ENCODE peak calls at places on chromosome 22, in eight cellular contexts. One of them, this sample, is unnamed.

GRCh38 chr22:35315855-35316745 is 16.4 kb downstream of the TOM1 start:
- DNase-seq in WTC11: no peak
- DNase-seq in endothelial cell of umbilical vein: no peak
- DNase-seq in HepG2: no peak
- DNase-seq in A549: no peak
- DNase-seq in H1: no peak
- DNase-seq in HCT116: no peak
- DNase-seq in GM12878: no peak
- DNase-seq in this sample: no peak

GRCh38 chr22:31604746-31605705 is 57.0 kb downstream of the PISD start:
- DNase-seq in GM12878: no peak
- DNase-seq in A549: no peak
- DNase-seq in H1: no peak
- DNase-seq in HCT116: no peak
- DNase-seq in HepG2: peak
- DNase-seq in endothelial cell of umbilical vein: no peak
- DNase-seq in WTC11: no peak
- DNase-seq in this sample: peak

GRCh38 chr22:24507742-24508141 is 12.6 kb downstream of the UPB1 start:
- DNase-seq in A549: no peak
- DNase-seq in HepG2: no peak
- DNase-seq in HCT116: no peak
- DNase-seq in H1: peak
- DNase-seq in WTC11: peak
- DNase-seq in GM12878: no peak
- DNase-seq in endothelial cell of umbilical vein: no peak
- DNase-seq in this sample: no peak

GRCh38 chr22:19691721-19692341 is 22.5 kb upstream of the SEPTIN5 start:
- DNase-seq in GM12878: no peak
- DNase-seq in endothelial cell of umbilical vein: peak
- DNase-seq in HepG2: no peak
- DNase-seq in A549: peak
- DNase-seq in HCT116: peak
- DNase-seq in WTC11: no peak
- DNase-seq in H1: no peak
- DNase-seq in this sample: no peak

GRCh38 chr22:39317084-39317755 is 2.2 kb downstream of the RPL3 start:
- DNase-seq in HCT116: no peak
- DNase-seq in H1: no peak
- DNase-seq in WTC11: no peak
- DNase-seq in GM12878: no peak
- DNase-seq in endothelial cell of umbilical vein: no peak
- DNase-seq in A549: no peak
- DNase-seq in HepG2: no peak
- DNase-seq in this sample: peak

GRCh38 chr22:26362471-26362870 is 66.6 kb upstream of the ASPHD2 start:
- DNase-seq in H1: no peak
- DNase-seq in A549: no peak
- DNase-seq in endothelial cell of umbilical vein: no peak
- DNase-seq in WTC11: no peak
- DNase-seq in GM12878: no peak
- DNase-seq in HCT116: no peak
- DNase-seq in HepG2: no peak
- DNase-seq in this sample: no peak

GRCh38 chr22:47299879-47300697 is 537.6 kb downstream of the TBC1D22A start:
- DNase-seq in A549: no peak
- DNase-seq in WTC11: no peak
- DNase-seq in GM12878: no peak
- DNase-seq in endothelial cell of umbilical vein: no peak
- DNase-seq in H1: no peak
- DNase-seq in HCT116: no peak
- DNase-seq in HepG2: no peak
- DNase-seq in this sample: no peak

GRCh38 chr22:29256606-29257325 is 11.0 kb downstream of the RHBDD3 start:
- DNase-seq in GM12878: no peak
- DNase-seq in H1: no peak
- DNase-seq in HepG2: no peak
- DNase-seq in endothelial cell of umbilical vein: no peak
- DNase-seq in HCT116: no peak
- DNase-seq in A549: no peak
- DNase-seq in WTC11: no peak
- DNase-seq in this sample: no peak

GRCh38 chr22:17152340-17152739 is 6.7 kb downstream of the HDHD5 start:
- DNase-seq in A549: no peak
- DNase-seq in HepG2: no peak
- DNase-seq in GM12878: no peak
- DNase-seq in H1: no peak
- DNase-seq in WTC11: no peak
- DNase-seq in endothelial cell of umbilical vein: no peak
- DNase-seq in HCT116: no peak
- DNase-seq in this sample: no peak

GRCh38 chr22:30302810-30303138 is 13.5 kb upstream of the CASTOR1 start:
- DNase-seq in HepG2: no peak
- DNase-seq in WTC11: no peak
- DNase-seq in HCT116: no peak
- DNase-seq in A549: no peak
- DNase-seq in GM12878: no peak
- DNase-seq in H1: no peak
- DNase-seq in endothelial cell of umbilical vein: no peak
- DNase-seq in this sample: no peak

GRCh38 chr22:29744902-29745301 is 21.9 kb downstream of the ZMAT5 start:
- DNase-seq in GM12878: no peak
- DNase-seq in WTC11: no peak
- DNase-seq in A549: no peak
- DNase-seq in HCT116: no peak
- DNase-seq in H1: no peak
- DNase-seq in HepG2: no peak
- DNase-seq in endothelial cell of umbilical vein: no peak
- DNase-seq in this sample: no peak

GRCh38 chr22:30424471-30425326 is 869 bp upstream of the MTFP1 start:
- DNase-seq in endothelial cell of umbilical vein: no peak
- DNase-seq in H1: no peak
- DNase-seq in HepG2: no peak
- DNase-seq in GM12878: no peak
- DNase-seq in A549: peak
- DNase-seq in WTC11: no peak
- DNase-seq in HCT116: no peak
- DNase-seq in this sample: no peak

GRCh38 chr22:21672107-21672629 is 6.4 kb downstream of the PPIL2 start:
- DNase-seq in GM12878: no peak
- DNase-seq in HCT116: no peak
- DNase-seq in endothelial cell of umbilical vein: no peak
- DNase-seq in HepG2: no peak
- DNase-seq in A549: no peak
- DNase-seq in H1: no peak
- DNase-seq in WTC11: no peak
- DNase-seq in this sample: no peak

GRCh38 chr22:45134313-45134712 is 29.4 kb upstream of the NUP50 start:
- DNase-seq in GM12878: no peak
- DNase-seq in HepG2: no peak
- DNase-seq in WTC11: no peak
- DNase-seq in HCT116: no peak
- DNase-seq in H1: no peak
- DNase-seq in A549: no peak
- DNase-seq in endothelial cell of umbilical vein: no peak
- DNase-seq in this sample: no peak
- TF ChIP-seq MAX in GM12878: no peak
- TF ChIP-seq MAX in HepG2: no peak
- TF ChIP-seq MAX in WTC11: no peak
- TF ChIP-seq MAX in HCT116: no peak
- TF ChIP-seq MAX in H1: no peak
- TF ChIP-seq MAX in A549: no peak
- TF ChIP-seq MAX in endothelial cell of umbilical vein: no peak
- TF ChIP-seq MAX in this sample: no peak

GRCh38 chr22:22800716-22801115 is 86.9 kb upstream of the IGLL5 start:
- DNase-seq in endothelial cell of umbilical vein: no peak
- DNase-seq in HepG2: no peak
- DNase-seq in HCT116: no peak
- DNase-seq in H1: no peak
- DNase-seq in A549: no peak
- DNase-seq in GM12878: no peak
- DNase-seq in WTC11: no peak
- DNase-seq in this sample: no peak

GRCh38 chr22:22798716-22799115 is 88.9 kb upstream of the IGLL5 start:
- DNase-seq in endothelial cell of umbilical vein: no peak
- DNase-seq in HCT116: no peak
- DNase-seq in A549: no peak
- DNase-seq in H1: no peak
- DNase-seq in HepG2: no peak
- DNase-seq in WTC11: no peak
- DNase-seq in GM12878: no peak
- DNase-seq in this sample: no peak

GRCh38 chr22:22796729-22797128 is 90.9 kb upstream of the IGLL5 start:
- DNase-seq in A549: no peak
- DNase-seq in WTC11: no peak
- DNase-seq in HepG2: no peak
- DNase-seq in endothelial cell of umbilical vein: no peak
- DNase-seq in GM12878: no peak
- DNase-seq in H1: no peak
- DNase-seq in HCT116: no peak
- DNase-seq in this sample: no peak

GRCh38 chr22:22799561-22799960 is 88.1 kb upstream of the IGLL5 start:
- DNase-seq in GM12878: no peak
- DNase-seq in endothelial cell of umbilical vein: no peak
- DNase-seq in H1: no peak
- DNase-seq in HepG2: no peak
- DNase-seq in A549: no peak
- DNase-seq in WTC11: no peak
- DNase-seq in HCT116: no peak
- DNase-seq in this sample: no peak

GRCh38 chr22:22798232-22798616 is 89.4 kb upstream of the IGLL5 start:
- DNase-seq in GM12878: no peak
- DNase-seq in H1: no peak
- DNase-seq in WTC11: no peak
- DNase-seq in endothelial cell of umbilical vein: no peak
- DNase-seq in HepG2: no peak
- DNase-seq in A549: no peak
- DNase-seq in HCT116: no peak
- DNase-seq in this sample: no peak
- TF ChIP-seq MAX in GM12878: no peak
- TF ChIP-seq MAX in H1: no peak
- TF ChIP-seq MAX in WTC11: no peak
- TF ChIP-seq MAX in endothelial cell of umbilical vein: no peak
- TF ChIP-seq MAX in HepG2: no peak
- TF ChIP-seq MAX in A549: no peak
- TF ChIP-seq MAX in HCT116: no peak
- TF ChIP-seq MAX in this sample: no peak

GRCh38 chr22:40479126-40479800 is 108.9 kb downstream of the SGSM3 start:
- DNase-seq in H1: no peak
- DNase-seq in endothelial cell of umbilical vein: no peak
- DNase-seq in A549: no peak
- DNase-seq in WTC11: no peak
- DNase-seq in HepG2: no peak
- DNase-seq in HCT116: no peak
- DNase-seq in GM12878: no peak
- DNase-seq in this sample: no peak

GRCh38 chr22:40482391-40482790 is 112.0 kb downstream of the SGSM3 start:
- DNase-seq in A549: no peak
- DNase-seq in HepG2: no peak
- DNase-seq in HCT116: no peak
- DNase-seq in H1: no peak
- DNase-seq in endothelial cell of umbilical vein: no peak
- DNase-seq in WTC11: no peak
- DNase-seq in GM12878: no peak
- DNase-seq in this sample: no peak

GRCh38 chr22:40479887-40480538 is 109.6 kb downstream of the SGSM3 start:
- DNase-seq in endothelial cell of umbilical vein: no peak
- DNase-seq in GM12878: no peak
- DNase-seq in A549: no peak
- DNase-seq in HCT116: no peak
- DNase-seq in WTC11: no peak
- DNase-seq in HepG2: no peak
- DNase-seq in H1: no peak
- DNase-seq in this sample: peak

GRCh38 chr22:40482886-40483285 is 112.5 kb downstream of the SGSM3 start:
- DNase-seq in HepG2: no peak
- DNase-seq in WTC11: no peak
- DNase-seq in H1: no peak
- DNase-seq in GM12878: no peak
- DNase-seq in A549: no peak
- DNase-seq in endothelial cell of umbilical vein: no peak
- DNase-seq in HCT116: no peak
- DNase-seq in this sample: no peak

DNA sequence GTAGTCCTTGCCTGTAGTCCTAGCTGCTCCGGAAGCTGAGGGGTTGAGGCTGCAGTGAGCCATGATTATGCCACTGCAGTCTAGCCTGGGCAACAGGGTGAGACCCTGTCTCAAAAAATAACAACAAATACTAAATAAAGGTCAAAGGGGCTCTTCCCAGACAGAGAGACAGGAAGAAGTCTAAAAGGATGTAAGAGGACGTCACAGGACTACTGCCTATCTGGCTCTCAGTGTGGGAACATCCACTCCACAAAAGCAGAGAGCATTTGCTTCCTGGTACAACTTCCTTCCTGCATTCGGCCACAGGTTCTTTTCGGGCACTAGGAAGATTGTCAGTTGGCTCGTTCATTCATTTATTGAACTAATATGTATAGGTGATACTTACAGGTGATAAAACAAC is 110.6 kb downstream of the SGSM3 start:
- DNase-seq in GM12878: no peak
- DNase-seq in A549: no peak
- DNase-seq in H1: no peak
- DNase-seq in HepG2: no peak
- DNase-seq in WTC11: no peak
- DNase-seq in HCT116: no peak
- DNase-seq in endothelial cell of umbilical vein: peak
- DNase-seq in this sample: no peak
- TF ChIP-seq MAX in GM12878: no peak
- TF ChIP-seq MAX in A549: no peak
- TF ChIP-seq MAX in H1: no peak
- TF ChIP-seq MAX in HepG2: no peak
- TF ChIP-seq MAX in WTC11: no peak
- TF ChIP-seq MAX in HCT116: no peak
- TF ChIP-seq MAX in endothelial cell of umbilical vein: no peak
- TF ChIP-seq MAX in this sample: no peak

GRCh38 chr22:42649261-42650056 is at the start of gene CYB5R3:
- DNase-seq in WTC11: peak
- DNase-seq in A549: peak
- DNase-seq in H1: peak
- DNase-seq in HepG2: peak
- DNase-seq in HCT116: peak
- DNase-seq in GM12878: no peak
- DNase-seq in endothelial cell of umbilical vein: peak
- DNase-seq in this sample: peak

GRCh38 chr22:42651134-42651533 is 1.9 kb upstream of the CYB5R3 start:
- DNase-seq in HCT116: no peak
- DNase-seq in GM12878: no peak
- DNase-seq in H1: no peak
- DNase-seq in A549: peak
- DNase-seq in WTC11: no peak
- DNase-seq in endothelial cell of umbilical vein: no peak
- DNase-seq in HepG2: peak
- DNase-seq in this sample: no peak

GRCh38 chr22:42646569-42647525 is 2.3 kb downstream of the CYB5R3 start:
- DNase-seq in A549: no peak
- DNase-seq in HCT116: no peak
- DNase-seq in HepG2: no peak
- DNase-seq in endothelial cell of umbilical vein: peak
- DNase-seq in H1: no peak
- DNase-seq in WTC11: no peak
- DNase-seq in GM12878: no peak
- DNase-seq in this sample: no peak

GRCh38 chr22:42648017-42648367 is 1.2 kb downstream of the CYB5R3 start:
- DNase-seq in endothelial cell of umbilical vein: no peak
- DNase-seq in H1: no peak
- DNase-seq in HepG2: no peak
- DNase-seq in HCT116: no peak
- DNase-seq in A549: no peak
- DNase-seq in GM12878: no peak
- DNase-seq in WTC11: no peak
- DNase-seq in this sample: no peak

GRCh38 chr22:42648368-42649260 is 578 bp downstream of the CYB5R3 start:
- DNase-seq in A549: peak
- DNase-seq in WTC11: no peak
- DNase-seq in endothelial cell of umbilical vein: peak
- DNase-seq in H1: no peak
- DNase-seq in HCT116: no peak
- DNase-seq in GM12878: no peak
- DNase-seq in HepG2: peak
- DNase-seq in this sample: peak
- TF ChIP-seq MAX in A549: no peak
- TF ChIP-seq MAX in WTC11: no peak
- TF ChIP-seq MAX in endothelial cell of umbilical vein: no peak
- TF ChIP-seq MAX in H1: no peak
- TF ChIP-seq MAX in HCT116: no peak
- TF ChIP-seq MAX in GM12878: no peak
- TF ChIP-seq MAX in HepG2: peak
- TF ChIP-seq MAX in this sample: no peak

This sample was measured in NB4.